ENCODE peak calls at places on chromosomes 5 and 9, in four cellular contexts. One of them, this sample, is unnamed.

GRCh38 chr5:16547200-16547842 is 69.5 kb downstream of the RETREG1 start:
- DNase-seq in GM12878: no peak
- DNase-seq in K562: no peak
- DNase-seq in HepG2: no peak
- DNase-seq in this sample: no peak

GRCh38 chr9:116000748-116001329 is 152.8 kb upstream of the PAPPA start:
- DNase-seq in HepG2: peak; percentile 32
- DNase-seq in K562: peak; percentile 34
- DNase-seq in GM12878: no peak
- DNase-seq in this sample: no peak

GRCh38 chr9:129665814-129666511 is 516 bp downstream of the PRRX2 start:
- DNase-seq in GM12878: no peak
- DNase-seq in K562: peak; percentile 11
- DNase-seq in HepG2: no peak
- DNase-seq in this sample: no peak

GRCh38 chr5:138438724-138439536 is at the start of gene REEP2:
- DNase-seq in GM12878: no peak
- DNase-seq in HepG2: no peak
- DNase-seq in K562: peak; percentile 90
- DNase-seq in this sample: peak; percentile 62

GRCh38 chr9:101650096-101650495 is 55.3 kb upstream of the PPP3R2 start:
- DNase-seq in K562: no peak
- DNase-seq in GM12878: no peak
- DNase-seq in HepG2: no peak
- DNase-seq in this sample: no peak

GRCh38 chr9:21334603-21334968 is 618 bp downstream of the KLHL9 start:
- DNase-seq in GM12878: no peak
- DNase-seq in HepG2: peak; percentile 8
- DNase-seq in K562: no peak
- DNase-seq in this sample: no peak

GRCh38 chr5:32387176-32387575 is 57.4 kb downstream of the ZFR start:
- DNase-seq in HepG2: no peak
- DNase-seq in K562: no peak
- DNase-seq in GM12878: no peak
- DNase-seq in this sample: no peak

GRCh38 chr5:133112026-133112660 is 60.3 kb downstream of the HSPA4 start:
- DNase-seq in HepG2: no peak
- DNase-seq in GM12878: no peak
- DNase-seq in K562: no peak
- DNase-seq in this sample: no peak

GRCh38 chr9:107809859-107810492 is 320.4 kb upstream of the KLF4 start:
- DNase-seq in K562: peak; percentile 20
- DNase-seq in GM12878: no peak
- DNase-seq in HepG2: no peak
- DNase-seq in this sample: peak; percentile 16

GRCh38 chr5:72166070-72166979 is 59.0 kb downstream of the MAP1B start:
- DNase-seq in GM12878: no peak
- DNase-seq in K562: peak; percentile 62
- DNase-seq in HepG2: no peak
- DNase-seq in this sample: no peak

GRCh38 chr9:26863074-26863473 is 29.5 kb downstream of the CAAP1 start:
- DNase-seq in HepG2: peak; percentile 5
- DNase-seq in K562: no peak
- DNase-seq in GM12878: no peak
- DNase-seq in this sample: peak; percentile 21

GRCh38 chr9:117412841-117413240 is 2.0 kb downstream of the ASTN2 start:
- DNase-seq in K562: no peak
- DNase-seq in GM12878: no peak
- DNase-seq in HepG2: no peak
- DNase-seq in this sample: no peak

GRCh38 chr9:109014267-109015025 is 1.1 kb upstream of the CTNNAL1 start:
- DNase-seq in K562: no peak
- DNase-seq in GM12878: no peak
- DNase-seq in HepG2: no peak
- DNase-seq in this sample: no peak

GRCh38 chr5:141879941-141880738 is 1.9 kb upstream of the PCDH1 start:
- DNase-seq in GM12878: no peak
- DNase-seq in HepG2: no peak
- DNase-seq in K562: no peak
- DNase-seq in this sample: no peak

GRCh38 chr5:173302546-173303155 is 25.6 kb downstream of the STC2 start:
- DNase-seq in HepG2: peak; percentile 44
- DNase-seq in GM12878: no peak
- DNase-seq in K562: peak; percentile 49
- DNase-seq in this sample: peak; percentile 69

GRCh38 chr9:16526380-16526779 is 344.1 kb downstream of the BNC2 start:
- DNase-seq in HepG2: no peak
- DNase-seq in GM12878: no peak
- DNase-seq in K562: no peak
- DNase-seq in this sample: no peak
- TF ChIP-seq SMC3 in HepG2: no peak
- TF ChIP-seq SMC3 in GM12878: no peak
- TF ChIP-seq SMC3 in K562: no peak
- TF ChIP-seq SMC3 in this sample: no peak

DNA sequence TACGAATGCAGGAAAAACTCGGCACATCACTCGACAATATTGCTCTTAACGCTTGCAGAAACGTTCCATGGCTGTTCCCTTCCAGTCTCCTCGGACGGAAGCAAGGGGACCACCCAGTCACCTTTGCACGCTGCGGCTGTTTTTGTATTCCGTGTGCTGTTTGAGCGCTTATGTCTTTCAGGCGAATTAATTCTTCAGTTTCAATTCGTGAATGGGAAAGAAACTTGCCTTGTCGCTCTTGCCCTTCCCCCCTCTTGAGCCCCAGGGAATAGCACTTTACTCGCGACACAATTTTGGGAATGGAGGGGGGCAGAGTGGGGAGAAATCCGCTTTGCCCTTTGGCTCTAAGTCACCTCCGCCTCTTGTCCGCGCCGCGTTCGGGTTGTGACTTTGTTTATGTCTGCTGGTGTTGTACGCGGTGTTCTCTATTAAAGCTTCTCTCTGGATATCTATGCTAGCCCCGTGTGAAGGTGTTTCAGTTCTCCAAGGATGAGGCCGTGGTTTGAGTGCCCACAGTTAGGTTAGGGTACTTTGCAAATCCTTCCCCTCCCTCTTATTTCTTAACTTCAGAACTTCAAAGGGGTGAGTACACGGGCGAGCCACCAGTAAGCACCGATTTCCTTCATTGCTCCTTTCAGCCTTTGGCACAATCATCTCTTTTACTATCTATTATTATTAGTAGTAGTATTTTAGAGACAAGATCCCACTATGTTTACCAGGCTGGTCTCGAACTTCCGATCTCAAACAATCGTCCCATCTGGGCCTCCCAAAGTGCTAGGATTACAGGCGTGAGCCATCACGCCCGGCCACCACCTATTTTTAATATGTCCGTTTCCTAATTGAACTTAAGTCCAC is 2.7 kb downstream of the FOXB2 start:
- DNase-seq in HepG2: no peak
- DNase-seq in GM12878: no peak
- DNase-seq in K562: no peak
- DNase-seq in this sample: no peak
- TF ChIP-seq CHD4 in HepG2: no peak
- TF ChIP-seq CHD4 in GM12878: no peak
- TF ChIP-seq CHD4 in K562: no peak
- TF ChIP-seq CHD4 in this sample: no peak

DNA sequence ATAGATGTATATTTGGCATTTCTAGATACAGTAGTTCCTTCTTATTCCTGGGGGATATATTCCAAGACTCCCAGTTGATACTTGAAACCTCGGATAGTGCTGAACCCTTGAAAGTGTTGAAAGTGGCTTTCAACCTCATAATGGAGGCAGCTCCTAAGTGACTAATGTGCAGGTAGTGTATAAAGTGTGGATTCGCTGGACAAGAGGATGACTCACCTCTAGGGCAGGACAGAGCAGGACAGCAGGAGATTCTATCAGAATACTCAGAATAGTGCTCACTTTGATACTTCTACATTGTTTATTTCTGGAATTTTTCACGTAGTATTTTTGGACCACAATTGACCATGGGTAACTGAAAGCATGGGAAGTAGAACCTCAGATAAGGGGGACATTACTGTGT is 1138.9 kb upstream of the WWC1 start:
- DNase-seq in HepG2: no peak
- DNase-seq in GM12878: no peak
- DNase-seq in K562: no peak
- DNase-seq in this sample: no peak
- TF ChIP-seq SMC3 in HepG2: no peak
- TF ChIP-seq SMC3 in GM12878: no peak
- TF ChIP-seq SMC3 in K562: no peak
- TF ChIP-seq SMC3 in this sample: no peak

GRCh38 chr5:89236900-89237299 is 353.9 kb upstream of the MEF2C start:
- DNase-seq in HepG2: no peak
- DNase-seq in K562: no peak
- DNase-seq in GM12878: no peak
- DNase-seq in this sample: no peak

GRCh38 chr5:89243611-89244010 is 360.6 kb upstream of the MEF2C start:
- DNase-seq in K562: no peak
- DNase-seq in HepG2: no peak
- DNase-seq in GM12878: no peak
- DNase-seq in this sample: no peak

GRCh38 chr5:89246252-89246651 is 363.3 kb upstream of the MEF2C start:
- DNase-seq in GM12878: no peak
- DNase-seq in K562: no peak
- DNase-seq in HepG2: no peak
- DNase-seq in this sample: no peak

DNA sequence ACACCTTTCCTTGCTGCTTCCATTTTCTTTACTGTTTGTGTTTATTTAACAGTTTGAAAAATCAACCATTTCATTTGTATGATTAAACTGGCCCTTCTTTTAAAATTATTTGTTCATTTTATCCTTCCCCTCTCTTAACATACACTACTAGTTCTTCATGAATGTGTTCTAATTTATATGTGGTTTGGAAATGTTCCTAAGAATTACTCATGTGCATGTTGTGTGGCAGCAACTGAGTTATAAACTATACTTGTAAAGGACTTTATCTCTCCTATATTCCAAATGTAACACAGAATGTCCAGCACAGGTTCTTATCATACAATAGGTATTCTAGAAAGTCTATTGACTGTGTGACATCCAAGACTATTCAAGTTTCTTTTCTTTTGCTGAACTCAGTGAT is 358.2 kb upstream of the MEF2C start:
- DNase-seq in GM12878: no peak
- DNase-seq in HepG2: no peak
- DNase-seq in K562: no peak
- DNase-seq in this sample: no peak
- TF ChIP-seq CHD4 in GM12878: no peak
- TF ChIP-seq CHD4 in HepG2: no peak
- TF ChIP-seq CHD4 in K562: no peak
- TF ChIP-seq CHD4 in this sample: no peak

DNA sequence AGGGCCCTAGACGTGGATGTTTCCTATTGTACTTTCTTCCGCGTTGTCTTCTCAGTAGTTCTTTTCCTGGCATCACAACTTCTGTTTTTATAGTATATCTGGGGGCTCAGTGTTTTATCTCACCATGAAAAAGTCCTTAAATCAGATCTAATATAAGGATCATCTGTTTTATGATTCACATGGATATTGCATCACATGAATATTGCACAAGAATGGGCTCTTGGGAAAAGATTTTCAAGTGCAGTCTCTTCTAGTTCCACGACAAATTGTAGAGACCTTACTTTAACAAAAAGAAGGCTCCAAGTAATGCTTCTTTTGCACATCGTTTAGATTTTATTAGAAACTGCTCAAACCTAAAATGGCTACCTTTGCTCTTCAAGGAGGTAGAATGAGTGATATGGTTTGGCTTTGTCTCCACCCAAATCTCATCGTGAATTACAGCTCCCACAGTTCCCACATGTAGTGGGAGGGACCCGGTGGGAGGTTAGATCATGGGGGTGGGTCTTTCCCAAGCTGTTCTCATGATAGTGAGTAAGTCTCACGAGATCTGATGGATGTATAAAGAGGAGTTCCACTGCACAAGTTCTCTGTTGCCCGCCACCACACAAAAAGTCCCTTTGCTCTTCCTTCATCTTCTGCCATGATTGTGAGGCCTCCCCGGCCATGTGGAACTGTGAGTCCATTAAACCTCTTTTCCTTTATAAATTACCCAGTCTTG is 53.7 kb upstream of the FAM120A start:
- DNase-seq in HepG2: no peak
- DNase-seq in GM12878: no peak
- DNase-seq in K562: no peak
- DNase-seq in this sample: no peak
- TF ChIP-seq SMC3 in HepG2: no peak
- TF ChIP-seq SMC3 in GM12878: no peak
- TF ChIP-seq SMC3 in K562: no peak
- TF ChIP-seq SMC3 in this sample: no peak

GRCh38 chr9:76412638-76413037 is 18.4 kb upstream of the RFK start:
- DNase-seq in HepG2: no peak
- DNase-seq in GM12878: no peak
- DNase-seq in K562: no peak
- DNase-seq in this sample: no peak

GRCh38 chr9:76415154-76415553 is 20.9 kb upstream of the RFK start:
- DNase-seq in GM12878: no peak
- DNase-seq in K562: no peak
- DNase-seq in HepG2: no peak
- DNase-seq in this sample: no peak

GRCh38 chr9:76413658-76414057 is 19.4 kb upstream of the RFK start:
- DNase-seq in K562: no peak
- DNase-seq in HepG2: no peak
- DNase-seq in GM12878: no peak
- DNase-seq in this sample: no peak

GRCh38 chr9:76415731-76416130 is 21.5 kb upstream of the RFK start:
- DNase-seq in GM12878: no peak
- DNase-seq in HepG2: no peak
- DNase-seq in K562: no peak
- DNase-seq in this sample: no peak

DNA sequence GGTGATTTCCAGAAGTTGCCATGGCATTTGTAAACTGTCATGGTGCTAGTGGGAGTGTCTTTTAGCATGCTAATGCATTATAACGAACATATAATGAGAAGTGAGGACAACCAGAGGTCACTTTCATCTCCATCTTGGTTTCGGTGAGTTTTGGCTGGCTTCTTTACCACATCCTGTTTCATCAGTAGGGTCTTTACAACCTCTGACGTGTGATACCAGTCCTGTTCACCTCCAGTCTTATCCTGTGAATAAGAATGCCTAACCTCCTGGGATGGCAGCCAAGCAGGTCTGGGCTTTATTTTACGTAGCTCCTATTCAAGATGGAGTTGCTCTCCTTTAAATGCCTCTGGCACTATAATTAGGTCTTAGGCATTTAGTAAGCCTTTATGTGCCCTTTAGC is 20.4 kb upstream of the RFK start:
- DNase-seq in HepG2: no peak
- DNase-seq in GM12878: peak; percentile 48
- DNase-seq in K562: no peak
- DNase-seq in this sample: no peak
- TF ChIP-seq CHD4 in HepG2: no peak
- TF ChIP-seq CHD4 in GM12878: no peak
- TF ChIP-seq CHD4 in K562: no peak
- TF ChIP-seq CHD4 in this sample: no peak

GRCh38 chr9:137145731-137146526 is 7.0 kb downstream of the GRIN1 start:
- DNase-seq in HepG2: no peak
- DNase-seq in GM12878: no peak
- DNase-seq in K562: peak; percentile 9
- DNase-seq in this sample: no peak
- TF ChIP-seq SMC3 in HepG2: no peak
- TF ChIP-seq SMC3 in GM12878: no peak
- TF ChIP-seq SMC3 in K562: no peak
- TF ChIP-seq SMC3 in this sample: no peak

This sample was measured in A549.